ENCODE peak calls at places on chromosomes 4 and X, in ten cellular contexts. X is DND-41; P is spleen; H is hepatocyte; B is brain microvascular endothelial cell; C is ovary; J is CD8-positive, alpha-beta T cell; M is BE2C; G is psoas muscle; O is PC-3. R is an unnamed sample. For H3K36me3 and H3K27me3, the result is how much of the 10 kb centered on the place peaks cover.

GRCh38 chr4:82358773-82359324 is 14.9 kb downstream of the HNRNPD start:
- DNase-seq in G (no peak), X (no peak), O (no peak), H (no peak), P (no peak), J (no peak), M (no peak), B (no peak), C (no peak), R (no peak)

GRCh38 chr4:1722551-1723071 is 1.3 kb downstream of the TACC3 start:
- DNase-seq in X (no peak), O (no peak), H (no peak), J (no peak), P (peak), M (no peak), G (no peak), C (no peak), B (no peak), R (no peak)

GRCh38 chr4:166144607-166145006 is 271.6 kb downstream of the TLL1 start:
- DNase-seq in M (no peak), G (no peak), H (no peak), C (no peak), X (no peak), P (no peak), J (no peak), B (no peak), O (no peak), R (no peak)

GRCh38 chr4:173231916-173232315 is 63.3 kb downstream of the GALNT7 start:
- DNase-seq in J (no peak), G (no peak), M (no peak), H (peak), P (no peak), O (peak), C (no peak), B (no peak), X (no peak), R (no peak)

GRCh38 chr4:37685211-37685725 is 908 bp downstream of the RELL1 start:
- DNase-seq in O (no peak), J (peak), X (peak), C (peak), G (no peak), M (no peak), P (no peak), H (peak), B (no peak), R (no peak)

GRCh38 chrX:468979-469378 is 82.3 kb upstream of the PPP2R3B start:
- DNase-seq in C (no peak), P (no peak), J (no peak), B (no peak), M (no peak), G (no peak), X (no peak), O (no peak), H (no peak), R (no peak)

GRCh38 chr4:140807491-140808257 is 51.5 kb upstream of the TBC1D9 start:
- DNase-seq in P (no peak), H (peak), B (peak), X (no peak), G (no peak), C (no peak), O (no peak), J (no peak), M (no peak), R (peak)

GRCh38 chr4:100823066-100823992 is 305.5 kb upstream of the EMCN start:
- DNase-seq in G (no peak), J (no peak), P (no peak), O (peak), C (no peak), B (peak), H (no peak), X (no peak), M (no peak), R (peak)

GRCh38 chrX:21802844-21803243 is 36.6 kb upstream of the MBTPS2 start:
- DNase-seq in C (no peak), B (no peak), J (no peak), P (no peak), M (no peak), H (no peak), G (no peak), O (no peak), X (no peak), R (no peak)

GRCh38 chr4:185524888-185525863 is 10.1 kb downstream of the PDLIM3 start:
- DNase-seq in G (peak), B (no peak), M (peak), C (no peak), P (no peak), H (no peak), O (peak), J (no peak), X (no peak), R (no peak)

GRCh38 chr4:53480909-53481308 is 103.5 kb downstream of the FIP1L1 start:
- DNase-seq in C (no peak), H (no peak), O (no peak), P (no peak), M (no peak), G (no peak), X (no peak), J (no peak), B (no peak), R (no peak)

GRCh38 chrX:57905141-57905540 is 5.1 kb downstream of the ZXDA start:
- DNase-seq in H (no peak), X (no peak), C (no peak), O (no peak), G (no peak), M (no peak), P (no peak), B (no peak), J (no peak), R (no peak)

GRCh38 chr4:184980261-184980660 is 38.0 kb upstream of the HELT start:
- DNase-seq in G (no peak), P (no peak), J (no peak), H (no peak), M (no peak), C (no peak), X (no peak), B (no peak), O (peak), R (no peak)

GRCh38 chr4:184599492-184600135 is 49.6 kb downstream of the CASP3 start:
- DNase-seq in B (peak), X (no peak), G (no peak), J (no peak), O (peak), H (no peak), M (no peak), C (no peak), P (no peak), R (no peak)

GRCh38 chr4:136281307-136281706 is 1251.0 kb downstream of the PCDH18 start:
- DNase-seq in H (no peak), X (no peak), M (no peak), P (no peak), B (no peak), O (no peak), G (no peak), J (no peak), C (no peak), R (no peak)

GRCh38 chrX:38864165-38864564 is 62.9 kb downstream of the MID1IP1 start:
- DNase-seq in X (no peak), M (no peak), O (no peak), B (no peak), G (no peak), C (no peak), J (no peak), H (no peak), P (no peak), R (no peak)

GRCh38 chr4:187021436-187022205 is 298.0 kb upstream of the FAT1 start:
- DNase-seq in P (no peak), J (no peak), O (no peak), B (no peak), X (no peak), C (no peak), H (no peak), M (no peak), G (no peak), R (no peak)

GRCh38 chr4:173537628-173538147 is 7.7 kb upstream of the HAND2 start:
- DNase-seq in H (no peak), X (no peak), J (no peak), G (no peak), O (no peak), M (peak), B (no peak), P (no peak), C (no peak), R (no peak)

GRCh38 chrX:108216862-108217571 is 125.4 kb downstream of the ATG4A start:
- DNase-seq in P (no peak), X (no peak), G (no peak), J (no peak), C (peak), O (no peak), M (no peak), H (no peak), B (peak), R (no peak)

GRCh38 chr4:23728393-23728792 is 161.5 kb downstream of the PPARGC1A start:
- DNase-seq in P (no peak), M (no peak), B (peak), C (no peak), H (no peak), G (no peak), O (peak), X (no peak), J (no peak), R (no peak)

GRCh38 chr4:75678473-75678872 is 5.3 kb upstream of the G3BP2 start:
- DNase-seq in O (no peak), C (no peak), B (no peak), P (no peak), X (no peak), G (no peak), H (no peak), M (no peak), J (no peak), R (no peak)

GRCh38 chrX:39714471-39714870 is 383.3 kb downstream of the BCOR start:
- DNase-seq in J (no peak), O (no peak), G (no peak), P (no peak), B (no peak), M (peak), H (no peak), X (no peak), C (no peak), R (no peak)

GRCh38 chrX:109732780-109733657 is at the start of gene ACSL4:
- DNase-seq in G (peak), J (peak), H (peak), B (peak), P (peak), O (peak), X (peak), M (peak), C (peak), R (peak)

GRCh38 chrX:135931644-135932487 is 38.4 kb downstream of the SAGE1 start:
- DNase-seq in J (no peak), B (peak), X (peak), O (peak), G (peak), H (peak), C (no peak), M (peak), P (no peak), R (no peak)

GRCh38 chr4:89298788-89299152 is 8.8 kb downstream of the GPRIN3 start:
- DNase-seq in H (no peak), O (peak), X (peak), B (peak), C (no peak), P (no peak), M (no peak), G (no peak), J (no peak), R (no peak)

GRCh38 chr4:90840828-90841227 is 713.6 kb downstream of the CCSER1 start:
- DNase-seq in M (no peak), B (no peak), C (no peak), G (no peak), H (no peak), P (no peak), X (no peak), O (no peak), J (no peak), R (no peak)

GRCh38 chr4:10893417-10893816 is 208.8 kb upstream of the CLNK start:
- DNase-seq in G (no peak), P (no peak), C (no peak), X (no peak), O (peak), J (no peak), B (no peak), M (no peak), H (peak), R (no peak)

GRCh38 chr4:122830392-122831095 is 3.9 kb downstream of the FGF2 start:
- DNase-seq in G (no peak), C (no peak), J (no peak), O (no peak), X (no peak), H (peak), M (no peak), B (no peak), P (no peak), R (no peak)

GRCh38 chrX:49186125-49187027 is at the start of gene PRICKLE3:
- DNase-seq in H (peak), M (no peak), G (peak), C (peak), O (peak), X (peak), J (peak), P (peak), B (peak), R (peak)

GRCh38 chrX:40085714-40086113 is 12.0 kb downstream of the BCOR start:
- DNase-seq in C (no peak), P (no peak), M (no peak), J (no peak), O (no peak), G (no peak), X (no peak), H (no peak), B (no peak), R (no peak)

GRCh38 chr4:41939016-41939623 is 3.9 kb downstream of the TMEM33 start:
- DNase-seq in B (no peak), O (peak), M (no peak), G (no peak), X (no peak), H (peak), J (no peak), C (no peak), P (no peak), R (no peak)

GRCh38 chrX:130079824-130080406 is 30.4 kb downstream of the ELF4 start:
- DNase-seq in M (peak), C (peak), G (peak), O (peak), B (peak), P (no peak), J (peak), H (peak), X (peak), R (no peak)

GRCh38 chrX:14124562-14124961 is 94.9 kb upstream of the GEMIN8 start:
- DNase-seq in J (no peak), P (no peak), B (no peak), C (no peak), X (no peak), M (no peak), H (no peak), O (no peak), G (no peak), R (no peak)

GRCh38 chr4:16183604-16184003 is 42.7 kb downstream of the TAPT1 start:
- DNase-seq in B (no peak), C (no peak), O (no peak), P (no peak), H (no peak), G (no peak), J (no peak), M (no peak), X (no peak), R (no peak)

GRCh38 chr4:16192631-16193483 is 33.4 kb downstream of the TAPT1 start:
- DNase-seq in X (no peak), H (no peak), O (no peak), B (no peak), J (no peak), M (no peak), C (no peak), G (no peak), P (no peak), R (no peak)

GRCh38 chr4:16192067-16192466 is 34.2 kb downstream of the TAPT1 start:
- DNase-seq in O (no peak), M (no peak), J (no peak), G (no peak), X (no peak), C (no peak), H (no peak), P (no peak), B (no peak), R (no peak)

DNA sequence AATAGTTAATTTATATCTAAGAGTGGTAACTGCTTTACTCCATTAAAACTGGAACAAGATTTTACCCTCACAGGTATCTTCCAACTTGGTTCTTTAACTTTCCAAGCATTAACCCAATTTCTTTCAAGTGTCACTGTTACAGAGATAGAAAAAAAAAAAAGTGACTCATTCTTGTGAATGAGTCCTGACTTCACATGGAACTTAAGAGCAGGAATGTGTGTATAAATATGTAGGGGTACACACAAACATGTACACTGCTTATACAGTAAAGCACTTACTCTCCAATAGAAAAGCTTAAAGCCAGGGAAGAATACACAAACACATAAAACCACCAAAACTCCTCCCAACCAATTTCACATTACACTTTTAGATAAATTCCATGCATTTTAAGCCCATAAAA is 38.8 kb downstream of the TAPT1 start:
- DNase-seq in O (no peak), P (no peak), G (no peak), M (no peak), H (no peak), J (no peak), B (no peak), C (no peak), X (no peak), R (no peak)
- H3K36me3 ChIP-seq in O (under half), P (under half), G (under half), M (under half), H (under half), J (under half), B (under half), C (under half), X (half or more), R (under half)

GRCh38 chrX:114152130-114152529 is 431.8 kb upstream of the HTR2C start:
- DNase-seq in B (peak), G (no peak), X (no peak), H (peak), M (no peak), P (no peak), C (no peak), J (no peak), O (peak), R (no peak)

GRCh38 chrX:114152801-114153200 is 431.1 kb upstream of the HTR2C start:
- DNase-seq in G (no peak), O (no peak), M (no peak), C (no peak), X (no peak), H (no peak), J (no peak), P (no peak), B (no peak), R (no peak)
- TF ChIP-seq CTCF in G (no peak), O (no peak), M (no peak), C (no peak), X (no peak), H (no peak), J (no peak), P (no peak), B (no peak), R (no peak)

DNA sequence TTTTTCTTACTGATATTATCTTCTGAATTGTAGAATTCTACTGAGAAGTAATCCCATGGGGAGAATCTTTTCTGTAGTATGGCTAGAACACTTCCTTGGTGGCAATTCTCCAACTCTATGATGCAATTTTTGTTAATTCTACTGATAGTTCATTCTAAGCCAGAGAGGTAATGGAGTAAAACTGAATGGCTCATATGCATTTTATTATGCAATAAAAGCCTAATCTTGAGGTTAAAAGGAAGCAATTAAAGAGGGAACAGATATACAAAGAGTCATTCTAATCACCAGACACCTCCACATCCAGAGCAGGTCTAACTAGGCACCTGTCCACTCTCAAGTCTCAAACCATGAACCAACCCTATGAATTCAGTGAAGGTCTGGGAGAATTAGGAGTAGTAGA is 9.7 kb downstream of the RAP2C start:
- DNase-seq in H (no peak), J (no peak), G (no peak), O (no peak), B (no peak), P (no peak), C (no peak), X (no peak), M (no peak), R (no peak)
- H3K27me3 ChIP-seq in H (under half), J (under half), G (under half), O (under half), B (under half), P (under half), C (under half), X (under half), M (under half), R (under half)

GRCh38 chr4:7815562-7815961 is 124.1 kb downstream of the AFAP1 start:
- DNase-seq in H (no peak), X (no peak), B (peak), J (no peak), P (no peak), M (no peak), O (no peak), C (no peak), G (no peak), R (no peak)
- H3K36me3 ChIP-seq in H (under half), X (under half), B (half or more), J (under half), P (under half), M (half or more), O (under half), C (under half), G (under half), R (under half)

GRCh38 chrX:153777261-153778090 is 3.4 kb upstream of the SRPK3 start:
- DNase-seq in G (peak), M (peak), J (no peak), P (peak), B (no peak), H (no peak), C (no peak), O (no peak), X (no peak), R (no peak)

GRCh38 chrX:153778151-153778551 is 2.7 kb upstream of the SRPK3 start:
- DNase-seq in X (no peak), C (no peak), M (peak), H (no peak), B (no peak), P (peak), G (no peak), O (no peak), J (no peak), R (no peak)

GRCh38 chrX:153776611-153777045 is 4.2 kb upstream of the SRPK3 start:
- DNase-seq in C (no peak), H (no peak), B (no peak), X (no peak), O (no peak), J (no peak), P (peak), G (peak), M (no peak), R (no peak)

GRCh38 chrX:153779891-153780677 is 757 bp upstream of the SRPK3 start:
- DNase-seq in B (no peak), O (no peak), C (no peak), G (no peak), X (no peak), H (no peak), P (no peak), M (no peak), J (no peak), R (no peak)

GRCh38 chrX:153778684-153779101 is 2.1 kb upstream of the SRPK3 start:
- DNase-seq in P (peak), J (no peak), H (no peak), C (no peak), G (peak), X (no peak), B (no peak), M (no peak), O (no peak), R (no peak)
- TF ChIP-seq CTCF in P (no peak), J (no peak), H (no peak), C (no peak), G (peak), X (peak), B (peak), M (no peak), O (peak), R (peak)

GRCh38 chr4:7222521-7222920 is 30.2 kb downstream of the SORCS2 start:
- DNase-seq in C (no peak), H (no peak), M (no peak), P (no peak), O (no peak), J (no peak), X (no peak), B (no peak), G (no peak), R (no peak)
- H3K27me3 ChIP-seq in C (under half), H (under half), M (under half), P (under half), O (under half), J (under half), X (under half), B (under half), G (under half), R (under half)

GRCh38 chrX:154351183-154352011 is 23.0 kb downstream of the FLNA start:
- DNase-seq in B (no peak), O (no peak), G (no peak), P (peak), M (peak), H (no peak), X (no peak), C (no peak), J (peak), R (no peak)

GRCh38 chrX:154349979-154350378 is 24.5 kb downstream of the FLNA start:
- DNase-seq in C (no peak), M (no peak), B (no peak), H (no peak), G (no peak), J (peak), X (no peak), O (no peak), P (no peak), R (no peak)

GRCh38 chrX:154349359-154349935 is 25.0 kb downstream of the FLNA start:
- DNase-seq in O (no peak), H (no peak), G (peak), M (no peak), B (no peak), X (no peak), C (no peak), J (peak), P (no peak), R (peak)

GRCh38 chrX:154352012-154352401 is 22.4 kb downstream of the FLNA start:
- DNase-seq in H (no peak), X (no peak), C (no peak), G (no peak), J (peak), M (peak), O (no peak), B (no peak), P (no peak), R (no peak)

GRCh38 chrX:154350429-154351182 is 23.8 kb downstream of the FLNA start:
- DNase-seq in J (peak), H (no peak), P (no peak), C (no peak), G (peak), B (no peak), X (no peak), M (no peak), O (no peak), R (no peak)
- H3K36me3 ChIP-seq in J (under half), H (under half), P (under half), C (under half), G (under half), B (half or more), X (half or more), M (half or more), O (half or more), R (under half)

GRCh38 chrX:118593407-118593806 is 97.8 kb downstream of the DOCK11 start:
- DNase-seq in O (no peak), M (no peak), G (no peak), H (no peak), J (no peak), B (no peak), X (no peak), C (no peak), P (no peak), R (no peak)
- TF ChIP-seq CTCF in O (no peak), M (no peak), G (no peak), H (no peak), J (no peak), B (no peak), X (no peak), C (no peak), P (no peak), R (no peak)